ENCODE peak calls at places on chromosomes 2 and 18, in ten cellular contexts. I is astrocyte of the spinal cord, A is psoas muscle, V is GM23338, N is AG10803, O is AG04450, M is lower leg skin, S is GM06990, G is BE2C, K is transverse colon. Q is an unnamed sample.

GRCh38 chr2:40330086-40330485 is 121.8 kb downstream of the SLC8A1 start:
- DNase-seq in I (no peak), A (no peak), V (no peak), N (no peak), O (no peak), M (no peak), S (no peak), G (no peak), K (no peak), Q (no peak)

GRCh38 chr18:47343291-47343690 is 91.8 kb upstream of the SKOR2 start:
- DNase-seq in I (no peak), A (no peak), V (no peak), N (peak), O (no peak), M (no peak), S (no peak), G (no peak), K (no peak), Q (no peak)

GRCh38 chr2:27079233-27080139 is 1.1 kb downstream of the EMILIN1 start:
- DNase-seq in I (no peak), A (peak), V (no peak), N (no peak), O (no peak), M (no peak), S (no peak), G (peak), K (no peak), Q (no peak)

GRCh38 chr2:20560891-20561702 is 89.8 kb downstream of the HS1BP3 start:
- DNase-seq in I (no peak), A (no peak), V (no peak), N (no peak), O (no peak), M (no peak), S (no peak), G (no peak), K (no peak), Q (no peak)

GRCh38 chr2:3319745-3320566 is 57.7 kb downstream of the EIPR1 start:
- DNase-seq in I (no peak), A (no peak), V (no peak), N (no peak), O (no peak), M (no peak), S (no peak), G (no peak), K (no peak), Q (no peak)

GRCh38 chr18:80148316-80149199 is 39.5 kb downstream of the ADNP2 start:
- DNase-seq in I (no peak), A (no peak), V (no peak), N (no peak), O (no peak), M (peak), S (no peak), G (no peak), K (no peak), Q (no peak)

GRCh38 chr18:26656401-26656943 is 108.1 kb upstream of the KCTD1 start:
- DNase-seq in I (no peak), A (peak), V (no peak), N (no peak), O (no peak), M (no peak), S (no peak), G (no peak), K (no peak), Q (no peak)

GRCh38 chr18:59839931-59840685 is 59.7 kb upstream of the PMAIP1 start:
- DNase-seq in I (no peak), A (no peak), V (no peak), N (no peak), O (no peak), M (no peak), S (no peak), G (no peak), K (no peak), Q (no peak)

GRCh38 chr2:119683717-119684443 is 4.9 kb downstream of the TMEM177 start:
- DNase-seq in I (peak), A (no peak), V (no peak), N (peak), O (no peak), M (peak), S (no peak), G (peak), K (no peak), Q (no peak)

GRCh38 chr2:166074011-166074410 is 53.8 kb downstream of the SCN1A start:
- DNase-seq in I (no peak), A (no peak), V (no peak), N (no peak), O (no peak), M (no peak), S (no peak), G (no peak), K (no peak), Q (no peak)

GRCh38 chr2:127108090-127108523 is 1.2 kb upstream of the BIN1 start:
- DNase-seq in I (no peak), A (no peak), V (no peak), N (no peak), O (no peak), M (peak), S (no peak), G (no peak), K (no peak), Q (no peak)

GRCh38 chr2:187994464-187995331 is 297.0 kb upstream of the GULP1 start:
- DNase-seq in I (no peak), A (no peak), V (no peak), N (peak), O (no peak), M (no peak), S (no peak), G (peak), K (no peak), Q (no peak)

GRCh38 chr2:174776223-174776622 is 12.0 kb upstream of the CHRNA1 start:
- DNase-seq in I (no peak), A (no peak), V (peak), N (no peak), O (no peak), M (no peak), S (no peak), G (no peak), K (no peak), Q (no peak)

GRCh38 chr2:201985740-201986735 is 47.6 kb upstream of the FZD7 start:
- DNase-seq in I (no peak), A (no peak), V (no peak), N (no peak), O (no peak), M (no peak), S (no peak), G (no peak), K (no peak), Q (no peak)

GRCh38 chr18:45521151-45521550 is 94.1 kb upstream of the SLC14A2 start:
- DNase-seq in I (peak), A (no peak), V (no peak), N (peak), O (no peak), M (no peak), S (no peak), G (no peak), K (no peak), Q (peak)

GRCh38 chr2:170121689-170122088 is 56.3 kb upstream of the MYO3B start:
- DNase-seq in I (no peak), A (no peak), V (no peak), N (no peak), O (no peak), M (no peak), S (no peak), G (no peak), K (no peak), Q (no peak)

GRCh38 chr2:115491394-115491793 is 1049.0 kb downstream of the DPP10 start:
- DNase-seq in I (no peak), A (no peak), V (no peak), N (no peak), O (no peak), M (no peak), S (no peak), G (no peak), K (no peak), Q (no peak)

GRCh38 chr2:240186191-240186725 is 45.8 kb upstream of the OTOS start:
- DNase-seq in I (no peak), A (no peak), V (no peak), N (no peak), O (no peak), M (no peak), S (no peak), G (no peak), K (no peak), Q (no peak)

GRCh38 chr2:205726506-205726905 is 44.2 kb downstream of the NRP2 start:
- DNase-seq in I (no peak), A (no peak), V (no peak), N (no peak), O (no peak), M (no peak), S (no peak), G (no peak), K (no peak), Q (no peak)

GRCh38 chr2:237601453-237602116 is 11.1 kb upstream of the RAB17 start:
- DNase-seq in I (no peak), A (no peak), V (peak), N (no peak), O (no peak), M (no peak), S (no peak), G (no peak), K (no peak), Q (no peak)

GRCh38 chr2:219614076-219614860 is 13.2 kb upstream of the SLC4A3 start:
- DNase-seq in I (no peak), A (no peak), V (no peak), N (no peak), O (no peak), M (no peak), S (no peak), G (no peak), K (no peak), Q (no peak)

GRCh38 chr18:4455113-4455811 is at the start of gene DLGAP1:
- DNase-seq in I (peak), A (peak), V (peak), N (no peak), O (no peak), M (no peak), S (peak), G (peak), K (peak), Q (peak)

GRCh38 chr2:133633851-133634250 is 65.6 kb upstream of the NCKAP5 start:
- DNase-seq in I (peak), A (no peak), V (no peak), N (peak), O (no peak), M (no peak), S (no peak), G (no peak), K (no peak), Q (no peak)
- H3K4me3 ChIP-seq in I (no peak), A (no peak), V (no peak), N (peak), O (no peak), M (no peak), S (no peak), G (no peak), K (no peak), Q (no peak)

GRCh38 chr2:54115284-54116137 is at the start of gene ACYP2:
- DNase-seq in I (peak), A (peak), V (peak), N (peak), O (peak), M (peak), S (peak), G (peak), K (peak), Q (peak)
- TF ChIP-seq CTCF in I (peak), A (peak), V (no peak), N (peak), O (peak), M (no peak), S (no peak), G (peak), K (peak), Q (peak)

DNA sequence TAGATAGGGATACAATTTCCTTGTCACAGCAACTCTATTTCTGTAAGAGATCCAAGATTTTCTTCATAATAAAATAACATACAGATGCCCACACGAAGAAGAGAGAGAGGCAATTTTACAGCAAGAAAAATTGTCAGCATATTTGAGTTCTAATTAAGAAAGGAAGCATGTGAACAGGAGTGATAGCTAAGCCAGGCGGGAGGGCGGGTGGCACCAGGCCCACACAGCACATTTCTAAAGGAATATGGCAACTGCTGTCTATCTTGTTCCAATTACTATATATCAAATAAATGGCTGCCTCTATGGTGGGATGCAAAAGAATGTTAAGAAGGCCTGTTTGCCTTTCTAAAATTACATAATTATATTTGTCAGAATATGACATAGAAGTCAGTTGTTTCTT is 248.3 kb upstream of the DOK6 start:
- DNase-seq in I (no peak), A (no peak), V (no peak), N (no peak), O (no peak), M (no peak), S (no peak), G (no peak), K (no peak), Q (no peak)
- H3K4me3 ChIP-seq in I (no peak), A (no peak), V (no peak), N (no peak), O (no peak), M (no peak), S (no peak), G (no peak), K (no peak), Q (no peak)

GRCh38 chr2:236574424-236575145 is 5.0 kb downstream of the ACKR3 start:
- DNase-seq in I (no peak), A (no peak), V (no peak), N (no peak), O (no peak), M (peak), S (no peak), G (no peak), K (no peak), Q (no peak)
- TF ChIP-seq CTCF in I (no peak), A (no peak), V (no peak), N (no peak), O (no peak), M (no peak), S (no peak), G (no peak), K (no peak), Q (no peak)

DNA sequence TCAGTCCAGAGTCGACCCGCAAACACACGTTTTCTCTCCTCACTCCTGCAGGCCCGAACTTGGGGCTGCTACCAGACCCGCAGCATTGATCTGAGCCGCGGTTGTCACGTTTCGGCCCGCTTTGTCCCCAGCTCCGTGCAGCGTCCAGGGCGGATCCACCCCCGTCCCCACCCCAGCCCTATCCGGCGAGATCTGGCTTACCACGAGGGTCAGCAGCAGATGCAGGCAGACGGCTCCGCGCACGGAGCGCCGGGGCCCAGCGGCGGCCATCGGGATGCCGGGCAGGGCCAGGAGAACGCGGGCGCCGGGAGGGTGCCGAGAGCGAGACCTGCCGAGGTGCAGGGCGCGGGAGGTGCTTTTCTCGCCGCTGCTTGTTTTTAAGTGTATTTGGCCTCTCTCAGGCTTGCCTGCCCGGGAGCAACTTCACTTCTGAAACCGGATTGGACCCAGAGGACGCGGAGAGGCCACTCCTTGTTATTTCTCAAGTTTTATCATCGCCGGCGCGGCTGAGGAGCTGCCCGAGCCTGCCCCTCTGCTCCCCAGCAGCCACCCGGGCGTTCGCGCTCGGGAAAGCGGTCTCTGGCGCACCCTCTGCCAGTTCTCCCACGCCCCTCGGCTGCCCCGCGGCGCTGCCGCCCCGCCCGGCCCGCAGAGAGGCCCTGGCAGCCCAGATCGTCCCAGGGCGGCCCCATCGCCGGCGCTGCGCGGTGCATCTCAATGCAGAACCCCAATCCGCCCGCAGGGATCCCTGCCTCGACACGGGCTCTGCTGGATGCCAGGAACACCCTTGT is at the start of gene DSC3:
- DNase-seq in I (peak), A (peak), V (peak), N (no peak), O (no peak), M (peak), S (peak), G (peak), K (peak), Q (no peak)
- H3K4me3 ChIP-seq in I (peak), A (peak), V (peak), N (no peak), O (no peak), M (peak), S (no peak), G (no peak), K (no peak), Q (peak)

GRCh38 chr2:206764673-206765241 is 371 bp downstream of the MDH1B start:
- DNase-seq in I (no peak), A (no peak), V (peak), N (no peak), O (no peak), M (no peak), S (no peak), G (no peak), K (no peak), Q (no peak)
- TF ChIP-seq CTCF in I (no peak), A (no peak), V (peak), N (no peak), O (no peak), M (no peak), S (no peak), G (no peak), K (no peak), Q (no peak)

DNA sequence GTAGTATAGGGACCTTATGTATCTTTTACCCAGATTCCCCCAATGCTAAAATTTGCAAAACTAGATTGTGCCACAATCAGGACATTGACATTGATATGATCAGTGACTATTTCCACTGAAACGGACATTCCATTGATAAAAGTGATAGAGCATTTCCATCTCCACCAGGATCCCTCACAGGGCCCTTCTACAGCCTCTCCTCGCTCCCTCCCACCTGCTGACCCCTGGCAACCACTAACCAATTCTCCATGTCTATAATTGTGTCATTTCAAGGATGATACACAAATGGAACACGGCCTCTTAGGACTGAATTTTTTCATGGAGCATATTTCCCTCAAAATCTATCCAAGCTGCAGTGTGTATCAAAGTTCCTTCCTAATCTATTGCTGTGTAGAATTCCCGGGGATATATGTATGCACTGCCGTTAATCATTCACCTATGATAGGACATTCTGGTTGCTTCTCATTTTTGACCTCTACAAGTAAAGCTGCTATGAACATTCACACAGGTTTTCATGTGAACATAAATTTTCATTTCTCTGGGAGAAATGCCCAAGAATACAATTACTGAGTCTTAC is 67.3 kb downstream of the UXS1 start:
- DNase-seq in I (no peak), A (no peak), V (no peak), N (no peak), O (no peak), M (no peak), S (no peak), G (no peak), K (no peak), Q (no peak)
- H3K4me3 ChIP-seq in I (no peak), A (no peak), V (no peak), N (no peak), O (no peak), M (no peak), S (no peak), G (no peak), K (no peak), Q (no peak)

DNA sequence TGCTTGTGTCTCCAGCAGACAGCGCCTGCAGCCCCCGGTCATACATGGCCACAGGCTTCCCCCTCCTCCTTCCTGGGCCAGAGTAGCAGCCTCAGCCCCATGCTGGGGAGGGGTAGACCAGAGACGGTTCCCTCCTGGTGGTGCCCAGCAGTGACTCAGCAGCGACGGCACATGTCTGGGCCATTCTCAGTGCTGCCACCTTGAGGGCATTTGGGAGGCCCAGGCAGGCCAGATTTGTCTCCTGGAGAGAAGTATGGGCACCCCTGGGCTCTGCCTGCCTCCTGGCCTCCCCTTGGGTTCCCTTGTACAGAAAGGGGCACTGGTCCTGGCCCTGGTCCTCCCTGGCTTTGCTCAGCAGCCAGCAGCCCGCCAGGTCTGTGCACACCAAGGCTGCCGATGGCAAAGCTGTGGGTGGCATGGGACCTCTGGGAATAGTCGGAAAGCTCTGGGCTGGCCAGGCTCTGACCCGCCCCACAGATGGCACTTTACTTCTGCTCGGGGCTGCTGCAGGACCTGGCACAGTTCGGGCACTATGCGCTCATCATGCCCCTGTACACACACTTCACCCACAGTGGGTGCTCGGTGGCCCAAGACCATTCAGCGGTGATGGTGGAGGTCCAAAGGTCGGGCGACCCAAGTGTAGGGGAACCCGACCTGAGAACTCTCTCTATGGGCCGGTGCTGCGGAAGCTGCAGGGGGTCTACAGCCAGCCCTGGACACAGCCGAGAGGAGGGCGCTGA is 11.4 kb upstream of the ALPI start:
- DNase-seq in I (peak), A (peak), V (peak), N (peak), O (peak), M (peak), S (peak), G (peak), K (peak), Q (peak)
- TF ChIP-seq CTCF in I (peak), A (peak), V (peak), N (peak), O (peak), M (no peak), S (peak), G (peak), K (peak), Q (peak)

GRCh38 chr2:148861367-148861766 is 13.7 kb upstream of the KIF5C start:
- DNase-seq in I (no peak), A (no peak), V (no peak), N (no peak), O (no peak), M (no peak), S (no peak), G (no peak), K (no peak), Q (no peak)

GRCh38 chr2:148866091-148866490 is 8.9 kb upstream of the KIF5C start:
- DNase-seq in I (no peak), A (no peak), V (no peak), N (no peak), O (no peak), M (no peak), S (no peak), G (no peak), K (no peak), Q (no peak)

GRCh38 chr2:148865515-148865914 is 9.5 kb upstream of the KIF5C start:
- DNase-seq in I (no peak), A (no peak), V (no peak), N (no peak), O (no peak), M (no peak), S (no peak), G (no peak), K (no peak), Q (no peak)

GRCh38 chr2:148867079-148867769 is 7.8 kb upstream of the KIF5C start:
- DNase-seq in I (no peak), A (no peak), V (peak), N (no peak), O (no peak), M (no peak), S (no peak), G (no peak), K (no peak), Q (no peak)
- H3K4me3 ChIP-seq in I (no peak), A (no peak), V (no peak), N (no peak), O (no peak), M (no peak), S (no peak), G (no peak), K (no peak), Q (no peak)

GRCh38 chr18:49247786-49248185 is 212.7 kb downstream of the DYM start:
- DNase-seq in I (peak), A (no peak), V (no peak), N (peak), O (no peak), M (no peak), S (no peak), G (no peak), K (no peak), Q (no peak)

GRCh38 chr18:49249523-49249922 is 210.9 kb downstream of the DYM start:
- DNase-seq in I (peak), A (no peak), V (no peak), N (peak), O (no peak), M (no peak), S (no peak), G (no peak), K (no peak), Q (peak)

GRCh38 chr18:49251451-49251850 is 209.0 kb downstream of the DYM start:
- DNase-seq in I (no peak), A (no peak), V (no peak), N (no peak), O (no peak), M (no peak), S (no peak), G (no peak), K (no peak), Q (no peak)

GRCh38 chr18:49250819-49251388 is 209.5 kb downstream of the DYM start:
- DNase-seq in I (peak), A (no peak), V (peak), N (peak), O (no peak), M (no peak), S (no peak), G (peak), K (no peak), Q (peak)
- TF ChIP-seq CTCF in I (peak), A (peak), V (peak), N (peak), O (peak), M (no peak), S (peak), G (peak), K (peak), Q (peak)